ENCODE peak calls at places on chromosomes 11 and 22, in five cellular contexts. One of them, this sample, is unnamed.

GRCh38 chr11:117851852-117852251 is 24.6 kb downstream of the FXYD6 start:
- DNase-seq in sigmoid colon: peak; percentile 82
- DNase-seq in psoas muscle: no peak
- DNase-seq in retinal pigment epithelial cell: no peak
- DNase-seq in body of pancreas: no peak
- DNase-seq in this sample: no peak

GRCh38 chr11:78548911-78549572 is 25.6 kb downstream of the NARS2 start:
- DNase-seq in psoas muscle: no peak
- DNase-seq in sigmoid colon: no peak
- DNase-seq in body of pancreas: no peak
- DNase-seq in retinal pigment epithelial cell: no peak
- DNase-seq in this sample: no peak

GRCh38 chr11:34997872-34998548 is 81.6 kb downstream of the PDHX start:
- DNase-seq in body of pancreas: no peak
- DNase-seq in retinal pigment epithelial cell: no peak
- DNase-seq in sigmoid colon: no peak
- DNase-seq in psoas muscle: no peak
- DNase-seq in this sample: no peak

GRCh38 chr11:72821221-72821919 is 7.2 kb downstream of the ATG16L2 start:
- DNase-seq in body of pancreas: no peak
- DNase-seq in psoas muscle: no peak
- DNase-seq in retinal pigment epithelial cell: no peak
- DNase-seq in sigmoid colon: no peak
- DNase-seq in this sample: no peak

GRCh38 chr22:30870451-30871345 is 97.9 kb downstream of the MORC2 start:
- DNase-seq in sigmoid colon: peak; percentile 50
- DNase-seq in body of pancreas: no peak
- DNase-seq in psoas muscle: no peak
- DNase-seq in retinal pigment epithelial cell: no peak
- DNase-seq in this sample: no peak

GRCh38 chr11:92867913-92868619 is 101.4 kb upstream of the MTNR1B start:
- DNase-seq in body of pancreas: no peak
- DNase-seq in retinal pigment epithelial cell: no peak
- DNase-seq in sigmoid colon: no peak
- DNase-seq in psoas muscle: no peak
- DNase-seq in this sample: no peak

GRCh38 chr11:95715777-95716241 is 73.8 kb downstream of the FAM76B start:
- DNase-seq in body of pancreas: no peak
- DNase-seq in psoas muscle: no peak
- DNase-seq in sigmoid colon: no peak
- DNase-seq in retinal pigment epithelial cell: peak; percentile 39
- DNase-seq in this sample: no peak

GRCh38 chr11:128236506-128237498 is 350.6 kb downstream of the ETS1 start:
- DNase-seq in retinal pigment epithelial cell: no peak
- DNase-seq in psoas muscle: no peak
- DNase-seq in body of pancreas: no peak
- DNase-seq in sigmoid colon: no peak
- DNase-seq in this sample: no peak

GRCh38 chr11:57427692-57428082 is 766 bp upstream of the SLC43A3 start:
- DNase-seq in body of pancreas: peak; percentile 32
- DNase-seq in sigmoid colon: peak; percentile 94
- DNase-seq in psoas muscle: peak; percentile 74
- DNase-seq in retinal pigment epithelial cell: no peak
- DNase-seq in this sample: no peak

GRCh38 chr22:29710922-29711593 is 8.7 kb upstream of the CABP7 start:
- DNase-seq in body of pancreas: peak; percentile 61
- DNase-seq in sigmoid colon: no peak
- DNase-seq in psoas muscle: peak; percentile 76
- DNase-seq in retinal pigment epithelial cell: no peak
- DNase-seq in this sample: no peak

GRCh38 chr11:101470881-101471535 is 112.8 kb downstream of the TRPC6 start:
- DNase-seq in retinal pigment epithelial cell: no peak
- DNase-seq in sigmoid colon: no peak
- DNase-seq in body of pancreas: no peak
- DNase-seq in psoas muscle: no peak
- DNase-seq in this sample: no peak

GRCh38 chr11:62245271-62245753 is 3.3 kb downstream of the SCGB1D2 start:
- DNase-seq in retinal pigment epithelial cell: no peak
- DNase-seq in body of pancreas: no peak
- DNase-seq in sigmoid colon: no peak
- DNase-seq in psoas muscle: no peak
- DNase-seq in this sample: no peak

GRCh38 chr11:110106713-110107274 is 13.6 kb downstream of the ZC3H12C start:
- DNase-seq in sigmoid colon: no peak
- DNase-seq in psoas muscle: no peak
- DNase-seq in retinal pigment epithelial cell: no peak
- DNase-seq in body of pancreas: no peak
- DNase-seq in this sample: no peak

GRCh38 chr11:67615455-67616430 is 9.0 kb downstream of the NDUFV1 start:
- DNase-seq in sigmoid colon: no peak
- DNase-seq in retinal pigment epithelial cell: no peak
- DNase-seq in psoas muscle: peak; percentile 47
- DNase-seq in body of pancreas: peak; percentile 74
- DNase-seq in this sample: no peak
- TF ChIP-seq CTCF in sigmoid colon: no peak
- TF ChIP-seq CTCF in retinal pigment epithelial cell: peak; percentile 68
- TF ChIP-seq CTCF in psoas muscle: peak; percentile 58
- TF ChIP-seq CTCF in body of pancreas: peak; percentile 59
- TF ChIP-seq CTCF in this sample: peak; percentile 52

GRCh38 chr22:50250249-50250554 is 863 bp downstream of the HDAC10 start:
- DNase-seq in sigmoid colon: no peak
- DNase-seq in psoas muscle: no peak
- DNase-seq in retinal pigment epithelial cell: no peak
- DNase-seq in body of pancreas: no peak
- DNase-seq in this sample: no peak

GRCh38 chr22:50247748-50248147 is 2.9 kb upstream of the TUBGCP6 start:
- DNase-seq in sigmoid colon: no peak
- DNase-seq in retinal pigment epithelial cell: no peak
- DNase-seq in body of pancreas: peak; percentile 50
- DNase-seq in psoas muscle: no peak
- DNase-seq in this sample: no peak

GRCh38 chr22:50246242-50247175 is 1.7 kb upstream of the TUBGCP6 start:
- DNase-seq in psoas muscle: no peak
- DNase-seq in body of pancreas: no peak
- DNase-seq in retinal pigment epithelial cell: no peak
- DNase-seq in sigmoid colon: no peak
- DNase-seq in this sample: no peak

GRCh38 chr22:50249382-50250248 is 1.4 kb downstream of the HDAC10 start:
- DNase-seq in body of pancreas: no peak
- DNase-seq in retinal pigment epithelial cell: no peak
- DNase-seq in sigmoid colon: no peak
- DNase-seq in psoas muscle: no peak
- DNase-seq in this sample: no peak

DNA sequence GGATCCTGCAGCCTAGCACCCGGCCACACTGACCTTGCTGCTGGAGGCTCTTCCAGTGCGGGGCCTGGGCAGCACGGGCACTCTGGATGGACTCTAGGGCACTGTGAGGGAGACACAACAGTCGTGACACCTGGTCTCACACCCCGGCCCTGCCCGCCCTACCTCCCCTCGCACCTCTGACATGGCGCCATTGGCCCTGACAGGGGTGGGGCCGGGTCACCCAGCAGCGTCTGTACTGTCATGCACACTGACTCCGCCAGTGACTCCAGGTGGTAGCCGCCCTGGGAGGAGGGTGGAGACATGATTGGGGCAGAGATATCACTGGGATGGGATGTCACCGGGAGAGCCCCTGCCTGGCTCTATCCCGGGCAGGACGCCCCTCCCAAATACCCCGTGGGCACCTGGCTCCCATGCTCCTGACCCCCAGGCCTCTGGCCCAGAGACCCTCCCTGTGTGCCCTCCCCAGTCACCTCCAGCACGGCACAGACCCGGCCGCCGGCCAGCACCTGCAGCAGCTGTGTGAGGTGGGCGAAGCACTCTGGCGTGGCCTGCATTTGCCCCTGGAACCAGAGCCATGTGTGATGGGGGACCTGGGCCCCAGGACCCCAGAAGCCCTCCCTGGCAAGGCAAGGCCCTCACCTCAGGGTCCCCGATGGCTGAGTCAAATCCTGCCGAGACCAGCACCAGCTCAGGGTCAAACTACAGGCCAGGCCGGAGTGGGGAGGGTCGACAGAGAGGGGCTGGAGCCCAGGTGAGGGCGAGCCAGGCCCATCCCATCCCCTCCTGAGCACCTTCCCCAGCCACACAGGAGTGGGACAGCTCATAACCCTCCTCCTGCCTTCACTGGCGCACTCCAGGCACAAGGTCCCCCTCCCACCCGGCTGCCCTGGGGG is 2.6 kb downstream of the HDAC10 start:
- DNase-seq in body of pancreas: no peak
- DNase-seq in psoas muscle: no peak
- DNase-seq in sigmoid colon: no peak
- DNase-seq in retinal pigment epithelial cell: no peak
- DNase-seq in this sample: no peak
- H3K4me3 ChIP-seq in body of pancreas: no peak overlapping the region
- H3K4me3 ChIP-seq in psoas muscle: no peak overlapping the region
- H3K4me3 ChIP-seq in sigmoid colon: no peak overlapping the region
- H3K4me3 ChIP-seq in retinal pigment epithelial cell: no peak overlapping the region
- H3K4me3 ChIP-seq in this sample: no peak overlapping the region

GRCh38 chr22:22685586-22685985 is 41.2 kb downstream of the GGTLC2 start:
- DNase-seq in psoas muscle: no peak
- DNase-seq in body of pancreas: no peak
- DNase-seq in retinal pigment epithelial cell: no peak
- DNase-seq in sigmoid colon: peak; percentile 37
- DNase-seq in this sample: no peak

GRCh38 chr22:22683668-22684361 is 39.4 kb downstream of the GGTLC2 start:
- DNase-seq in psoas muscle: no peak
- DNase-seq in retinal pigment epithelial cell: no peak
- DNase-seq in body of pancreas: no peak
- DNase-seq in sigmoid colon: no peak
- DNase-seq in this sample: no peak

GRCh38 chr22:22682807-22683667 is 38.6 kb downstream of the GGTLC2 start:
- DNase-seq in body of pancreas: no peak
- DNase-seq in psoas muscle: no peak
- DNase-seq in retinal pigment epithelial cell: no peak
- DNase-seq in sigmoid colon: no peak
- DNase-seq in this sample: no peak

GRCh38 chr22:22682196-22682595 is 37.8 kb downstream of the GGTLC2 start:
- DNase-seq in psoas muscle: no peak
- DNase-seq in sigmoid colon: no peak
- DNase-seq in body of pancreas: no peak
- DNase-seq in retinal pigment epithelial cell: no peak
- DNase-seq in this sample: no peak

GRCh38 chr22:22684605-22685561 is 40.5 kb downstream of the GGTLC2 start:
- DNase-seq in sigmoid colon: peak; percentile 43
- DNase-seq in body of pancreas: peak; percentile 29
- DNase-seq in psoas muscle: no peak
- DNase-seq in retinal pigment epithelial cell: peak; percentile 15
- DNase-seq in this sample: peak; percentile 12
- TF ChIP-seq CTCF in sigmoid colon: no peak
- TF ChIP-seq CTCF in body of pancreas: peak; percentile 28
- TF ChIP-seq CTCF in psoas muscle: no peak
- TF ChIP-seq CTCF in retinal pigment epithelial cell: peak; percentile 75
- TF ChIP-seq CTCF in this sample: peak; percentile 24

GRCh38 chr11:66222358-66223149 is 45.9 kb upstream of the RAB1B start:
- DNase-seq in psoas muscle: peak; percentile 86
- DNase-seq in retinal pigment epithelial cell: peak; percentile 62
- DNase-seq in body of pancreas: peak; percentile 93
- DNase-seq in sigmoid colon: peak; percentile 95
- DNase-seq in this sample: peak; percentile 49
- H3K4me3 ChIP-seq in psoas muscle: no peak overlapping the region
- H3K4me3 ChIP-seq in retinal pigment epithelial cell: no peak overlapping the region
- H3K4me3 ChIP-seq in body of pancreas: no peak overlapping the region
- H3K4me3 ChIP-seq in sigmoid colon: no peak overlapping the region
- H3K4me3 ChIP-seq in this sample: no peak overlapping the region

GRCh38 chr11:30346068-30346688 is 23.3 kb downstream of the ARL14EP start:
- DNase-seq in retinal pigment epithelial cell: no peak
- DNase-seq in sigmoid colon: no peak
- DNase-seq in psoas muscle: no peak
- DNase-seq in body of pancreas: no peak
- DNase-seq in this sample: no peak
- TF ChIP-seq CTCF in retinal pigment epithelial cell: peak; percentile 54
- TF ChIP-seq CTCF in sigmoid colon: peak; percentile 39
- TF ChIP-seq CTCF in psoas muscle: peak; percentile 61
- TF ChIP-seq CTCF in body of pancreas: peak; percentile 44
- TF ChIP-seq CTCF in this sample: peak; percentile 38

DNA sequence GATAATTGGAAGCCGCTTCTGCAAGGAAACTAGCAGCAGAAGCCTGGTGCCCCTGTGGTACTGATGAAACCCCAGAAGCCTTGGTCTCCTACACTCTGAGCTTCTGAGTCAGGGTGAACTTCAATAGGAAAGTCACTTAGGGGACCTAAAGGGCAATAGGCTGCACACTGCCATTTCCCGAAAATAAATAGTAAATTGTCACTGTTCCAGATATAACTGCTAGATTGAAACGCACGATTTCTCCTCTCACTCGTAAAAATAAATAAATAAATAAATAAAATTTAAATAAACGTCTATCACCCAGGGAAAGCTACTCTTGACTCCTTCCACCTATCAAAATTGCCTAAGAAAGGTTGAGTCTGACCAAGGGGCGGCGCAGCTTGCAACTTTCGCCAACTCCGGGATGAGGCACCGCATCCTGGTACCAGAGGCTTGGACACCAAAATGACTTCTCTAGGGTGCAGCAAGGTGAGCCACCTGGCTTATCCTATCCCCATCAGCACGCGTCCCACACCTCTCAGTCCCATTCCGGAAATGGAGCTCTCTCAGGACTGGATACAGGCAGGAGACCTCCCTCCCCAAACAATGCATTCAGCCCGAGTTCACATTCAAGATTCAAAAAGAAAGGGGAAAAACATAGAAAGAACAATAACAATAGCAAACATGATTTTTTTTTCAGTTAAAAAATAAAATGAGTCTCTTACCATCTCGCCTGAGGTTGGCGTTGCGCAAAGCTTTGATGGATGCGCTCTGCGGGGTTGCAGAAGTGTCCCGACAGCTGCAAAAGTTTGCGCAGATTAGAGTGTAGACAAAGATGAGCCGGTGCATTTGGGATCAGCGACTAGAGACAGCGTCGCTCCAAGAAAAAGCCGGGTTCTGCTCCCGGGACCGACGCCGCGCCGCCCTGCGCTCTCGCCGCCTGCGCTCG is 583 bp downstream of the PDGFD start:
- DNase-seq in body of pancreas: peak; percentile 40
- DNase-seq in sigmoid colon: no peak
- DNase-seq in psoas muscle: peak; percentile 23
- DNase-seq in retinal pigment epithelial cell: no peak
- DNase-seq in this sample: no peak
- H3K4me3 ChIP-seq in body of pancreas: peak overlapping the region; percentile 86
- H3K4me3 ChIP-seq in sigmoid colon: peak overlapping the region; percentile 50
- H3K4me3 ChIP-seq in psoas muscle: peak overlapping the region; percentile 67
- H3K4me3 ChIP-seq in retinal pigment epithelial cell: peak overlapping the region; percentile 82
- H3K4me3 ChIP-seq in this sample: peak overlapping the region; percentile 65

DNA sequence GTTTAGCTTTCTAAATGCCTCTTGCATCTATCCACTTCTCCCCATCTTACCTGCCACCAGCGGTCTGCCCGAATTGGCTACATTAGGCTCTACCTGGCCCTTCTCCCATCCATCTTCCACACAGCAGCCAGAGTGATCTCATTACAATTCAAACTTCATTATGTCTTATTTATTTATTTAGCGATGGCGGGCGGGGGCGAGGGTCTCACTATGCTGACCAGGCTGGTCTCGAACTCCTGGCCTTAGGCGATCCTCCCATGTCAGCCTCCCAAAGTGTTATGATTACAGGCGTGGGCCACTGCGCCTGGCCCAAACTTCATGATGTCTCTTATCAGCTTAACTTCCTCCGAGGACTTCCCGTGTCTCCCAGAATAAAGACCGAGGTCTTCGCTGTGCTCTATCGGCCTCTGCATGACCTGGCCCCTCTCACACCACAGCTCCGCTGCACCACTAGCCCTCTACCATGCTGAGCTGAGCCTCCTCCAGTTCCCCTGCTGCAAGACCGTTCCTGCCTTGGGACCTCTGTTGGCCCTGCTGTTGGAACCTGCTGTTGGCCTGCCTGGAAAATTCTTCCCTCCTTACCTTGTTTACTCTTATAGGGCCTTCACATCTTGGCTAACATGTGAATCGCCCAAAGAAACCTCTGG is 870 bp upstream of the CTTN start:
- DNase-seq in retinal pigment epithelial cell: no peak
- DNase-seq in body of pancreas: peak; percentile 30
- DNase-seq in sigmoid colon: no peak
- DNase-seq in psoas muscle: no peak
- DNase-seq in this sample: no peak
- TF ChIP-seq CTCF in retinal pigment epithelial cell: no peak
- TF ChIP-seq CTCF in body of pancreas: no peak
- TF ChIP-seq CTCF in sigmoid colon: no peak
- TF ChIP-seq CTCF in psoas muscle: no peak
- TF ChIP-seq CTCF in this sample: no peak